ENCODE peak calls at places on chromosomes 11 and 22, in nine cellular contexts. B is PC-3; G is right lobe of liver; K is HCT116; D is CD8-positive, alpha-beta memory T cell; W is A549; I is transverse colon; O is effector memory CD4-positive, alpha-beta T cell; X is psoas muscle. V is an unnamed sample. For H3K4me1, the result is how much of the 10 kb centered on the place peaks cover.

GRCh38 chr11:6116638-6117037 is 9.2 kb downstream of the OR56B4 start:
- DNase-seq in I (no peak), B (no peak), W (no peak), K (no peak), O (no peak), D (no peak), X (no peak), G (no peak), V (no peak)

GRCh38 chr11:2219318-2220017 is 47.9 kb upstream of the TH start:
- DNase-seq in G (no peak), D (no peak), X (no peak), W (no peak), B (no peak), K (no peak), O (no peak), I (no peak), V (no peak)

GRCh38 chr11:59142530-59143507 is at the start of gene FAM111A:
- DNase-seq in O (peak), B (peak), D (peak), X (peak), G (peak), K (peak), W (peak), I (peak), V (peak)

GRCh38 chr22:29726512-29727247 is 6.9 kb downstream of the CABP7 start:
- DNase-seq in B (no peak), D (no peak), W (no peak), I (no peak), X (no peak), G (no peak), K (no peak), O (no peak), V (no peak)

GRCh38 chr22:48856308-48856615 is 971.4 kb downstream of the BRD1 start:
- DNase-seq in G (no peak), D (peak), I (no peak), B (no peak), K (no peak), W (no peak), O (no peak), X (no peak), V (no peak)

GRCh38 chr11:8091671-8092070 is 10.7 kb downstream of the TUB start:
- DNase-seq in O (no peak), I (no peak), K (no peak), D (no peak), X (no peak), B (no peak), W (no peak), G (no peak), V (no peak)

GRCh38 chr11:114147389-114148382 is 88.2 kb downstream of the ZBTB16 start:
- DNase-seq in B (no peak), K (no peak), D (no peak), O (no peak), W (no peak), X (peak), G (no peak), I (no peak), V (no peak)

GRCh38 chr22:37226087-37226486 is 13.8 kb upstream of the SSTR3 start:
- DNase-seq in X (no peak), O (no peak), B (no peak), W (no peak), I (no peak), K (no peak), G (no peak), D (no peak), V (no peak)

GRCh38 chr11:119626197-119626909 is 102.6 kb downstream of the NECTIN1 start:
- DNase-seq in X (peak), G (no peak), K (no peak), O (no peak), B (no peak), I (no peak), W (no peak), D (no peak), V (no peak)

GRCh38 chr11:44754876-44755552 is 28.3 kb downstream of the TSPAN18 start:
- DNase-seq in I (no peak), B (no peak), G (no peak), K (no peak), X (no peak), O (no peak), W (no peak), D (no peak), V (no peak)

GRCh38 chr22:28711820-28712777 is 29.5 kb downstream of the CHEK2 start:
- DNase-seq in D (no peak), B (peak), W (peak), I (no peak), O (no peak), G (no peak), X (no peak), K (no peak), V (no peak)

GRCh38 chr22:17095538-17095937 is 10.7 kb downstream of the IL17RA start:
- DNase-seq in B (no peak), I (no peak), W (no peak), O (no peak), K (no peak), G (no peak), X (no peak), D (no peak), V (no peak)

GRCh38 chr11:71451596-71452353 is 1.2 kb upstream of the NADSYN1 start:
- DNase-seq in X (peak), K (no peak), W (no peak), G (peak), O (no peak), I (peak), D (no peak), B (peak), V (peak)

GRCh38 chr11:77747381-77747969 is 73.0 kb downstream of the RSF1 start:
- DNase-seq in W (no peak), B (no peak), O (no peak), I (no peak), G (no peak), X (no peak), K (no peak), D (no peak), V (no peak)

GRCh38 chr11:78870655-78871054 is 296.0 kb upstream of the NARS2 start:
- DNase-seq in O (no peak), B (no peak), G (no peak), W (no peak), K (no peak), I (no peak), X (no peak), D (no peak), V (no peak)

GRCh38 chr22:26479792-26480610 is 3.6 kb downstream of the HPS4 start:
- DNase-seq in O (no peak), B (peak), D (no peak), I (no peak), K (no peak), G (no peak), W (no peak), X (no peak), V (peak)

GRCh38 chr11:67629386-67630229 is at the start of gene NUDT8:
- DNase-seq in K (peak), D (peak), G (peak), W (peak), B (peak), X (peak), I (peak), O (peak), V (peak)

GRCh38 chr11:1759151-1759850 is 4.4 kb downstream of the CTSD start:
- DNase-seq in D (no peak), G (peak), K (no peak), O (no peak), W (no peak), X (peak), I (no peak), B (no peak), V (no peak)

GRCh38 chr22:38872831-38873248 is 824 bp upstream of the CBX6 start:
- DNase-seq in B (no peak), D (peak), G (peak), W (peak), I (peak), O (no peak), X (peak), K (no peak), V (peak)

GRCh38 chr22:46620588-46621242 is 529 bp downstream of the GRAMD4 start:
- DNase-seq in K (no peak), B (no peak), W (no peak), G (no peak), I (no peak), O (no peak), X (no peak), D (no peak), V (no peak)

GRCh38 chr11:119764108-119764874 is 35.3 kb upstream of the NECTIN1 start:
- DNase-seq in B (no peak), K (no peak), O (no peak), I (no peak), X (peak), G (peak), D (no peak), W (no peak), V (no peak)

GRCh38 chr22:45627489-45628233 is 44.0 kb upstream of the ATXN10 start:
- DNase-seq in I (no peak), O (no peak), D (no peak), W (no peak), X (no peak), K (no peak), G (no peak), B (no peak), V (no peak)

GRCh38 chr22:19918332-19919106 is 23.1 kb upstream of the COMT start:
- DNase-seq in K (no peak), X (no peak), D (no peak), O (no peak), G (no peak), B (no peak), W (no peak), I (no peak), V (no peak)

GRCh38 chr11:6468712-6469495 is 4.8 kb downstream of the TRIM3 start:
- DNase-seq in D (no peak), B (peak), W (no peak), K (peak), O (no peak), G (peak), I (peak), X (peak), V (peak)

GRCh38 chr22:39068033-39068785 is 8.9 kb upstream of the APOBEC3G start:
- DNase-seq in G (no peak), W (no peak), K (no peak), I (no peak), D (no peak), X (no peak), B (peak), O (no peak), V (no peak)

GRCh38 chr22:20249797-20250354 is 18.2 kb downstream of the RTN4R start:
- DNase-seq in B (no peak), I (no peak), X (peak), W (no peak), O (no peak), D (no peak), K (no peak), G (no peak), V (no peak)

DNA sequence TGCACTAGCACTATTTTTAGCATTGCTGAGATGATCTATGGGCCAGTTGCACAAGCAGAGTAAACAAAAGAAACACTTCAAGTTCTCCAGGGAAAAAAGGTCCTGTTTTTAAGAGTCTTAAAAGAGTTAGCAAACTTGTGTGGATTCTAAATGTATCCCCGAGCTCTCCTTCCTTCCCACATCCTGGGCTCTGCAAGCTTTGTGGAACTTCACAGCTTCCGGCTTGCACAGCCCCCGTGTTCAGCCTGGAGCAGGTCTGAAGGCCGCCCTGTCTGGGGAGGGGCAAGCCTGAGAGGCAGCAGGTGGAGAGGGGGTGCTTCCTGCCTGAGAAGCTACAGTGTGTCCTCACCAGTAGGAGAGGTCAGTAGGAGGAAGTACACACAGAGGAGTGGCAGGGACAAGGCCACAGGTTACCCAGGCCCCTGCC is 35.1 kb upstream of the SUSD2 start:
- DNase-seq in D (peak), X (peak), B (peak), K (no peak), I (peak), G (no peak), O (no peak), W (peak), V (peak)
- H3K4me1 ChIP-seq in D (half or more), X (under half), B (under half), K (under half), I (under half), G (under half), O (half or more), W (under half), V (under half)

GRCh38 chr11:12216542-12217422 is 106.4 kb downstream of the MICAL2 start:
- DNase-seq in G (no peak), O (no peak), D (no peak), B (no peak), K (no peak), W (no peak), X (no peak), I (no peak), V (peak)

GRCh38 chr11:12217879-12218278 is 107.5 kb downstream of the MICAL2 start:
- DNase-seq in X (no peak), W (no peak), K (no peak), B (no peak), O (no peak), D (no peak), I (no peak), G (no peak), V (no peak)

GRCh38 chr11:12219732-12220131 is 109.3 kb downstream of the MICAL2 start:
- DNase-seq in X (no peak), G (no peak), O (no peak), B (no peak), I (no peak), K (no peak), D (no peak), W (no peak), V (no peak)

GRCh38 chr11:12220305-12220704 is 109.9 kb downstream of the MICAL2 start:
- DNase-seq in I (peak), B (no peak), X (peak), W (no peak), D (no peak), K (no peak), O (no peak), G (peak), V (no peak)

DNA sequence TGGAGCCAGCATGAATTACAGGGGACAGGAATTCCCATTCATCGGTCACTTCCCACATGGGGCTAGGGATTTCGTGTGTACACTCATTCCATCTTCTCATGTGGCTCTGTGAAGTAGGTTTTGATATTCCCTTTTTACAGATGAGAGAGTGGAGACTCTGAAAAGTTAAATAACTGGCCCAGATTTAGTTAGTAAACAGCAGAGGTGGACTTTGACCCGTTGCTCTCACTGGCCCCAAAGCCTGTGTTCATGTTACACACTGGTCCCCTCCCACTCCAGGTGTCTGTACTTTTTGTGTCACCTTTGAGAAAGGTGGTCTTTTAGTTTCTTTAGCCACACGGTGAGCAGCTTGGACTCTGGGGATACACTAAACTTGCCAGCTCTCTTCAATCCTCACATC is 108.5 kb downstream of the MICAL2 start:
- DNase-seq in X (no peak), W (no peak), O (no peak), I (peak), G (no peak), D (no peak), K (no peak), B (no peak), V (peak)
- H3K4me1 ChIP-seq in X (under half), W (under half), O (under half), I (under half), G (under half), D (under half), K (under half), B (under half), V (under half)

GRCh38 chr22:44247346-44247745 is 65.4 kb downstream of the SHISAL1 start:
- DNase-seq in K (no peak), I (no peak), B (no peak), O (no peak), X (no peak), G (no peak), W (no peak), D (no peak), V (no peak)

GRCh38 chr22:44246615-44247326 is 66.0 kb downstream of the SHISAL1 start:
- DNase-seq in B (no peak), K (no peak), O (no peak), I (no peak), D (no peak), W (no peak), X (no peak), G (no peak), V (no peak)

GRCh38 chr22:44248926-44249325 is 63.8 kb downstream of the SHISAL1 start:
- DNase-seq in O (no peak), X (no peak), B (peak), W (no peak), I (no peak), D (no peak), K (no peak), G (no peak), V (no peak)

GRCh38 chr22:44249376-44250147 is 63.2 kb downstream of the SHISAL1 start:
- DNase-seq in B (no peak), I (no peak), D (no peak), K (no peak), X (no peak), G (no peak), O (no peak), W (no peak), V (no peak)

GRCh38 chr22:44247923-44248892 is 64.5 kb downstream of the SHISAL1 start:
- DNase-seq in O (no peak), K (no peak), D (no peak), B (no peak), W (no peak), G (no peak), X (no peak), I (no peak), V (no peak)
- H3K4me1 ChIP-seq in O (under half), K (under half), D (under half), B (under half), W (under half), G (under half), X (under half), I (under half), V (under half)

DNA sequence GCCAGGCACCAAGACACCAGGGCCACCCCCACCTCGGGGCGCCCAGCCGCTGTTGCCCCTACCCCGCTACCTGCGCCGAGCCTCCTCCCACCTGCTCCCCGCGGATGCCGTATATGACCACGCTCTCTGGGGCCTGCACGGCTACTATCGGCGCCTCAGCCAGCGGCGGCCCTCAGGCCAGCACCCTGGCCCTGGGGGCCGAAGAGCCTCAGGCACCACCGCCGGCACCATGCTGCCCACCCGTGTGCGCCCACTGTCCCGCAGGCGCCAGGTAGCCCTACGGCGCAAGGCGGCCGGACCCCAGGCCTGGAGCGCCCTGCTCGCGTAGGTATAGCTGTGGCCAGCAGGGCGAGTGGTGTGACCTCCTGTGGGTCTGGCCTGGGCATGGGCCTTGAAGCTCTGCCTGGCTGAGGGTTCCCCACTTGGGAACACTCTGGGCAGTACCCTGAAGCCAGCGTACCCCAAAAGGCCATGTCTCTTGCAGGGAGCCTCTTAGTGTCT is 14.8 kb upstream of the MDK start:
- DNase-seq in O (no peak), D (no peak), X (no peak), K (no peak), W (no peak), G (peak), B (no peak), I (no peak), V (no peak)
- H3K4me1 ChIP-seq in O (under half), D (under half), X (under half), K (under half), W (under half), G (under half), B (under half), I (under half), V (under half)

GRCh38 chr11:57499413-57499982 is 16.0 kb downstream of the SLC43A1 start:
- DNase-seq in G (peak), W (peak), D (no peak), B (peak), I (peak), K (peak), X (peak), O (no peak), V (peak)
- H3K4me1 ChIP-seq in G (under half), W (under half), D (under half), B (under half), I (under half), K (under half), X (under half), O (under half), V (under half)